ENCODE peak calls at places on chromosomes 6 and 20, in four cellular contexts. K is psoas muscle, R is PC-3, A is breast epithelium. M is an unnamed sample. For H3K4me1 and H3K9me3, the result is how much of the 10 kb centered on the place peaks cover.

GRCh38 chr6:127366281-127367022 is 23.0 kb upstream of the ECHDC1 start:
- DNase-seq in K (no peak), R (peak), A (no peak), M (no peak)

GRCh38 chr6:42017021-42017643 is 33.2 kb upstream of the TAF8 start:
- DNase-seq in K (no peak), R (peak), A (no peak), M (no peak)

GRCh38 chr6:36897629-36898028 is 11.9 kb downstream of the C6orf89 start:
- DNase-seq in K (no peak), R (peak), A (no peak), M (no peak)

GRCh38 chr6:143598466-143599080 is 79.2 kb upstream of the PHACTR2 start:
- DNase-seq in K (no peak), R (no peak), A (no peak), M (no peak)

GRCh38 chr20:25057234-25058050 is 497 bp downstream of the ACSS1 start:
- DNase-seq in K (peak), R (peak), A (no peak), M (no peak)

GRCh38 chr6:122755901-122756300 is 23.6 kb upstream of the FABP7 start:
- DNase-seq in K (no peak), R (no peak), A (no peak), M (no peak)

GRCh38 chr6:53294095-53294494 is 54.7 kb downstream of the ELOVL5 start:
- DNase-seq in K (no peak), R (no peak), A (no peak), M (no peak)

GRCh38 chr6:52310932-52311331 is 26.4 kb upstream of the MCM3 start:
- DNase-seq in K (no peak), R (no peak), A (no peak), M (no peak)

GRCh38 chr6:162069995-162070394 is 657.6 kb downstream of the PRKN start:
- DNase-seq in K (no peak), R (no peak), A (no peak), M (no peak)

GRCh38 chr6:148329568-148330299 is 12.9 kb upstream of the SASH1 start:
- DNase-seq in K (no peak), R (peak), A (no peak), M (no peak)

GRCh38 chr6:25302677-25303128 is 23.5 kb downstream of the CARMIL1 start:
- DNase-seq in K (no peak), R (peak), A (no peak), M (no peak)

GRCh38 chr6:14143305-14143704 is 25.7 kb downstream of the CD83 start:
- DNase-seq in K (no peak), R (no peak), A (no peak), M (no peak)

GRCh38 chr6:31378721-31379103 is 21.7 kb upstream of the HLA-B start:
- DNase-seq in K (no peak), R (no peak), A (no peak), M (no peak)

GRCh38 chr6:170584954-170585498 is 589 bp upstream of the PDCD2 start:
- DNase-seq in K (no peak), R (peak), A (peak), M (no peak)

GRCh38 chr20:819680-820327 is 13.7 kb upstream of the FAM110A start:
- DNase-seq in K (no peak), R (no peak), A (no peak), M (no peak)

GRCh38 chr20:44896583-44896982 is 11.1 kb downstream of the YWHAB start:
- DNase-seq in K (no peak), R (no peak), A (no peak), M (no peak)

GRCh38 chr20:38104283-38104682 is 60.8 kb downstream of the TGM2 start:
- DNase-seq in K (no peak), R (no peak), A (no peak), M (no peak)

GRCh38 chr20:59994697-59995122 is 36.5 kb downstream of the CDH26 start:
- DNase-seq in K (no peak), R (peak), A (peak), M (no peak)

GRCh38 chr6:470901-471448 is 79.4 kb downstream of the IRF4 start:
- DNase-seq in K (no peak), R (no peak), A (no peak), M (no peak)

GRCh38 chr6:90241229-90241873 is 55.3 kb downstream of the BACH2 start:
- DNase-seq in K (no peak), R (no peak), A (no peak), M (no peak)

GRCh38 chr6:32935551-32936246 is 5.1 kb downstream of the HLA-DMB start:
- DNase-seq in K (no peak), R (no peak), A (no peak), M (no peak)

GRCh38 chr20:36010745-36011326 is 42.4 kb downstream of the CNBD2 start:
- DNase-seq in K (no peak), R (no peak), A (no peak), M (no peak)

GRCh38 chr6:163287626-163288025 is 126.9 kb upstream of the QKI start:
- DNase-seq in K (no peak), R (no peak), A (no peak), M (no peak)

GRCh38 chr6:70717038-70717801 is 49.5 kb downstream of the SMAP1 start:
- DNase-seq in K (no peak), R (no peak), A (no peak), M (no peak)

GRCh38 chr20:49400904-49401303 is 81.6 kb downstream of the KCNB1 start:
- DNase-seq in K (no peak), R (no peak), A (no peak), M (no peak)

GRCh38 chr6:44704240-44705150 is 317.0 kb downstream of the CDC5L start:
- DNase-seq in K (no peak), R (no peak), A (no peak), M (no peak)

GRCh38 chr6:167137881-167138280 is 15.0 kb downstream of the CCR6 start:
- DNase-seq in K (no peak), R (no peak), A (no peak), M (no peak)

GRCh38 chr6:54094837-54095236 is 16.4 kb upstream of the MLIP start:
- DNase-seq in K (no peak), R (no peak), A (no peak), M (no peak)

GRCh38 chr6:31010393-31011060 is at the start of gene MUC22:
- DNase-seq in K (no peak), R (peak), A (no peak), M (no peak)

GRCh38 chr6:166167801-166168615 is at the start of gene TBXT:
- DNase-seq in K (no peak), R (no peak), A (no peak), M (no peak)

GRCh38 chr6:134553941-134554340 is 236.0 kb upstream of the SGK1 start:
- DNase-seq in K (no peak), R (peak), A (no peak), M (no peak)

GRCh38 chr20:20946122-20946759 is 159.9 kb downstream of the LINC00237 start:
- DNase-seq in K (no peak), R (no peak), A (no peak), M (no peak)

GRCh38 chr6:74213995-74214394 is 518.0 kb downstream of the CD109 start:
- DNase-seq in K (no peak), R (peak), A (no peak), M (no peak)

GRCh38 chr6:113015249-113015648 is 668.1 kb downstream of the RFPL4B start:
- DNase-seq in K (no peak), R (no peak), A (no peak), M (no peak)

GRCh38 chr6:41066867-41067304 is 5.3 kb downstream of the OARD1 start:
- DNase-seq in K (peak), R (peak), A (peak), M (peak)

GRCh38 chr6:87540541-87540940 is 49.2 kb downstream of the RARS2 start:
- DNase-seq in K (no peak), R (no peak), A (no peak), M (no peak)

GRCh38 chr6:142132625-142133024 is at the start of gene GJE1:
- DNase-seq in K (no peak), R (no peak), A (no peak), M (no peak)

GRCh38 chr6:43386492-43386891 is 17.0 kb upstream of the ZNF318 start:
- DNase-seq in K (no peak), R (no peak), A (no peak), M (no peak)

GRCh38 chr6:105886066-105886811 is 199.9 kb upstream of the PRDM1 start:
- DNase-seq in K (no peak), R (no peak), A (no peak), M (no peak)

GRCh38 chr6:135617222-135617621 is 119.7 kb upstream of the AHI1 start:
- DNase-seq in K (no peak), R (no peak), A (no peak), M (no peak)

GRCh38 chr20:53032021-53033001 is 60.2 kb downstream of the TSHZ2 start:
- DNase-seq in K (no peak), R (no peak), A (peak), M (no peak)
- H3K27ac ChIP-seq in K (no peak), R (no peak), A (peak), M (no peak)

GRCh38 chr20:47330933-47331708 is 25.4 kb downstream of the ZMYND8 start:
- DNase-seq in K (peak), R (peak), A (no peak), M (no peak)
- H3K4me1 ChIP-seq in K (half or more), R (half or more), A (under half), M (half or more)

DNA sequence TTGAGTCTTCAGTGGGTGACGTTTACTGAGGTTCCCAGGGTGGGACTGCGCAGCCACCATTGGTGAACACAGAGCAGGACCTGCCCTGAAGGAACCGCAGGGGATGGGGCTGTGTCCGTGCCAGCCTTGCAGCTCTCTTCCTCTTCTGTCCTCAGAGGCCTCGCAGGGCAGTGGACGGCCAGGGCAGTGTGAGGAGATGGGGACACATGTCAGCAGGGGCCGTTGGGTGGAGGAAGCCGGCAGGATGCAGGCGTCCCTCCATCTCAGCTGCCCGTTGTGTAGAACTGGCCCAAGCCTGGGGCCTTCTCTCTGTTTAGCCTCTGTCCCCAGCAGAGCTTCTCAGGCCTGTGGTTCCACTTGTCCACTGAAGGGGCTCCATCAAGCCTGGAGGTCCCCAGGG is 53.6 kb upstream of the SMOC2 start:
- DNase-seq in K (no peak), R (no peak), A (no peak), M (no peak)
- H3K9me3 ChIP-seq in K (under half), R (under half), A (under half), M (under half)

GRCh38 chr20:47970282-47970903 is 185.1 kb upstream of the SULF2 start:
- DNase-seq in K (no peak), R (peak), A (no peak), M (no peak)

GRCh38 chr20:47974234-47974878 is 189.1 kb upstream of the SULF2 start:
- DNase-seq in K (no peak), R (no peak), A (no peak), M (no peak)

GRCh38 chr20:47971321-47971781 is 186.1 kb upstream of the SULF2 start:
- DNase-seq in K (no peak), R (no peak), A (no peak), M (no peak)

GRCh38 chr20:47972916-47973309 is 187.6 kb upstream of the SULF2 start:
- DNase-seq in K (no peak), R (no peak), A (no peak), M (no peak)

DNA sequence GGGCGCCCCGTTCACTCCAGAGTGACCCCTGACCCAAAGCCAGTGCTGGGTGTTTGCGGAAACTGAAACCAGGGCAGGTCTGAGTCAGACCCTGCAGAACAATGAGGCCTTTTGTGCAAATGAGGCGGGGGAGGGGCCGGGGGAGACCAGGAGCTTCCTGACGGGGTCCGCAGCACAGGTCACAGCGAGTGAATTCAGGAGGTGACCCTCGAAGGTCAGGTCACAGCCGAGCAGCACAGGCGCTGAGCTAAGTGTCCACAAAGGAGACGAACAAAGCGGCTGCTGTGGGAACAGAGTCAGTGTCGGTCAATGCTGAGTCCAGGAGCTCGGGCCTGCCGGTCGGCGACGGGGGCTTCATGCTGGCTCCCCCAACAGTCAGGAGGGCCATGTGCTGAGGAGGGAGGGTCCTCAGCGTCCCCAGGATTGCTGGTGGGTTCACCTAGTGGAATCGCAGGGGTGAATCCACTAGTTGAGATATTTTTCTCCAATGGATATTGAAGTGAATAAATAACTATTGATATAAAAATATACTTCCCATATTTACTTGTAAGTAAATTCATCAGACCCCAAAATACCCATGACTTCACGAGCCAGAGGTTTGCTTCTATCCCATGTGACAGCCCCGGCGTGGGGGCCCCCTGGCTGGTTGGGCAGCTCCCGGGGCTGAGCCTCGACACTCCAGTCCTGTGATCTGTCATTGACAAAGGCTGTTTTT is 188.4 kb upstream of the SULF2 start:
- DNase-seq in K (peak), R (peak), A (no peak), M (no peak)
- H3K27ac ChIP-seq in K (no peak), R (peak), A (no peak), M (no peak)

GRCh38 chr6:111808493-111808892 is 64.8 kb downstream of the FYN start:
- DNase-seq in K (no peak), R (no peak), A (no peak), M (no peak)

GRCh38 chr6:111809264-111809663 is 64.0 kb downstream of the FYN start:
- DNase-seq in K (no peak), R (no peak), A (no peak), M (no peak)

GRCh38 chr6:111804627-111805235 is 68.5 kb downstream of the FYN start:
- DNase-seq in K (no peak), R (no peak), A (no peak), M (no peak)

GRCh38 chr6:111805511-111806181 is 67.6 kb downstream of the FYN start:
- DNase-seq in K (no peak), R (peak), A (no peak), M (no peak)

DNA sequence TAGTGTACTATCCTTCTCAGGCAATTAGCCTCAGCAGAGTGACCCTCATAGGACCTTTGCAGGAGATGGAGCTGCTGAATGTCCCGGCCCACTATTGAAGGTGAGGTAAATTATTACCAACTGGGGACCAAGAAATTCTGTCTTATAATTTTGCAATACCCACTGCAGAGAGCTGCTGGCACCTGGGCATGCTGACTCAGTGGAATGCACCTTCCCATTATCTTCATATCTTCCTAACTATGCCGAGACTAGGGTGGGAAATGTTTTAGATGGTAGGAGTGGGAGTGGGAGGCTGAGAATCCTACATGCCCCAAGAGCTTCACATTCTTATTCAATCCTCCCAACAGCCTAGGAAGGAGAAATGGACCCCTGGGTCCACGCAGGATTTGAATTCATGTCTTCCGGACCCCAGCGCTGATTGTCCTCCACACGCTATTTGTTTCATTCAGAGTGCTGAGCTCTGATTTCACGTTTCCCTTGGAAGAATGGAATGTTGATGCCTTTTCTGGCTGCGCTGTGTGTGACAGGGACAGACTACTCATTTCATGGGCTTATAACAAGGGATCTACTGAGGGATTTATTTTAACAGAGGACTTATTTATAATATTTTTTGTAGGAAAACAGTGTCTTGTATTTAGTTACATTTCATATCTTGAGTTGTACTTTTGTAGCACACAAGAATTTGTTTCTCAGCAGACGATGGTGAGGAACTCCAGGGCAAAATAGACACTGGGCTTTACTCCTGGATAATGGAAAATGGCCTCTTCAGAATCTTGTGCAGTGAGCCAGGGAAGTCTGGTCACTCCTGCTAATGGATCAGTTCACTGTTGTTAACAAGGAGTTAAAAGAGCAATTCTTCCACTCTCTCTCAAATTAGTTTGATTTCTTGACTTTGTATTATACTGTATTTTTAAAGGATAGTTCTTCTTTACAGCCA is 66.4 kb downstream of the FYN start:
- DNase-seq in K (no peak), R (no peak), A (no peak), M (no peak)
- H3K4me1 ChIP-seq in K (under half), R (under half), A (under half), M (under half)

M was measured in thoracic aorta.